ENCODE peak calls at places on chromosomes 12 and 14, in four cellular contexts. Q is ovary, O is body of pancreas, N is hepatocyte. D is an unnamed sample.

GRCh38 chr12:68028647-68029046 is 39.4 kb downstream of the IFNG-AS1 start:
- DNase-seq in Q (no peak), O (no peak), N (no peak), D (no peak)

GRCh38 chr12:64538146-64538545 is 72.1 kb upstream of the RASSF3 start:
- DNase-seq in Q (no peak), O (no peak), N (no peak), D (no peak)

GRCh38 chr14:90758959-90759358 is 57.3 kb downstream of the TTC7B start:
- DNase-seq in Q (peak; percentile 41), O (peak; percentile 30), N (no peak), D (no peak)

GRCh38 chr12:12592930-12593329 is 18.7 kb upstream of the CREBL2 start:
- DNase-seq in Q (no peak), O (no peak), N (peak; percentile 39), D (no peak)

GRCh38 chr12:90974286-90974685 is 19.3 kb upstream of the CCER1 start:
- DNase-seq in Q (no peak), O (no peak), N (no peak), D (no peak)

GRCh38 chr12:121170581-121171260 is 38.0 kb downstream of the P2RX7 start:
- DNase-seq in Q (no peak), O (no peak), N (no peak), D (no peak)

GRCh38 chr12:94650143-94651056 is at the start of gene TMCC3:
- DNase-seq in Q (peak; percentile 55), O (peak; percentile 26), N (peak; percentile 77), D (peak; percentile 13)

GRCh38 chr12:130083002-130083401 is 79.3 kb upstream of the FZD10 start:
- DNase-seq in Q (no peak), O (no peak), N (no peak), D (no peak)

GRCh38 chr12:126139355-126139754 is 1074.1 kb downstream of the AACS start:
- DNase-seq in Q (no peak), O (no peak), N (no peak), D (peak; percentile 5)

GRCh38 chr14:51335521-51335920 is 95.5 kb downstream of the TMX1 start:
- DNase-seq in Q (peak; percentile 66), O (no peak), N (no peak), D (no peak)

GRCh38 chr12:14961466-14962155 is at the start of gene ARHGDIB:
- DNase-seq in Q (no peak), O (peak; percentile 33), N (no peak), D (no peak)

GRCh38 chr12:69067713-69068112 is 134.7 kb upstream of the CPM start:
- DNase-seq in Q (no peak), O (no peak), N (no peak), D (no peak)

GRCh38 chr12:110937104-110937641 is 16.8 kb upstream of the MYL2 start:
- DNase-seq in Q (no peak), O (peak; percentile 63), N (peak; percentile 72), D (peak; percentile 89)

GRCh38 chr14:86035882-86036281 is 505.9 kb downstream of the FLRT2 start:
- DNase-seq in Q (no peak), O (peak; percentile 20), N (peak; percentile 30), D (no peak)

GRCh38 chr14:104856869-104857860 is 7.9 kb upstream of the CEP170B start:
- DNase-seq in Q (no peak), O (no peak), N (no peak), D (no peak)

GRCh38 chr14:25178255-25178654 is 128.3 kb upstream of the STXBP6 start:
- DNase-seq in Q (no peak), O (no peak), N (no peak), D (no peak)

GRCh38 chr14:100567009-100567876 is 20.0 kb downstream of the BEGAIN start:
- DNase-seq in Q (peak; percentile 48), O (peak; percentile 52), N (no peak), D (no peak)

GRCh38 chr12:16763901-16764300 is 157.9 kb upstream of the LMO3 start:
- DNase-seq in Q (no peak), O (no peak), N (no peak), D (no peak)

GRCh38 chr14:68654471-68654941 is 138.4 kb downstream of the ZFP36L1 start:
- DNase-seq in Q (peak; percentile 80), O (no peak), N (no peak), D (no peak)

GRCh38 chr12:11581179-11581755 is 68.2 kb upstream of the ETV6 start:
- DNase-seq in Q (peak; percentile 61), O (peak; percentile 71), N (peak; percentile 84), D (peak; percentile 90)

GRCh38 chr14:75981426-75981825 is 369 bp downstream of the TGFB3 start:
- DNase-seq in Q (no peak), O (peak; percentile 33), N (peak; percentile 27), D (no peak)

GRCh38 chr14:75982724-75983358 is 1.0 kb upstream of the TGFB3 start:
- DNase-seq in Q (peak; percentile 72), O (peak; percentile 83), N (no peak), D (no peak)

GRCh38 chr14:75979641-75980422 is 2.0 kb downstream of the TGFB3 start:
- DNase-seq in Q (peak; percentile 23), O (peak; percentile 16), N (no peak), D (no peak)

GRCh38 chr14:75980856-75981255 is 939 bp downstream of the TGFB3 start:
- DNase-seq in Q (peak; percentile 40), O (peak; percentile 52), N (no peak), D (no peak)

DNA sequence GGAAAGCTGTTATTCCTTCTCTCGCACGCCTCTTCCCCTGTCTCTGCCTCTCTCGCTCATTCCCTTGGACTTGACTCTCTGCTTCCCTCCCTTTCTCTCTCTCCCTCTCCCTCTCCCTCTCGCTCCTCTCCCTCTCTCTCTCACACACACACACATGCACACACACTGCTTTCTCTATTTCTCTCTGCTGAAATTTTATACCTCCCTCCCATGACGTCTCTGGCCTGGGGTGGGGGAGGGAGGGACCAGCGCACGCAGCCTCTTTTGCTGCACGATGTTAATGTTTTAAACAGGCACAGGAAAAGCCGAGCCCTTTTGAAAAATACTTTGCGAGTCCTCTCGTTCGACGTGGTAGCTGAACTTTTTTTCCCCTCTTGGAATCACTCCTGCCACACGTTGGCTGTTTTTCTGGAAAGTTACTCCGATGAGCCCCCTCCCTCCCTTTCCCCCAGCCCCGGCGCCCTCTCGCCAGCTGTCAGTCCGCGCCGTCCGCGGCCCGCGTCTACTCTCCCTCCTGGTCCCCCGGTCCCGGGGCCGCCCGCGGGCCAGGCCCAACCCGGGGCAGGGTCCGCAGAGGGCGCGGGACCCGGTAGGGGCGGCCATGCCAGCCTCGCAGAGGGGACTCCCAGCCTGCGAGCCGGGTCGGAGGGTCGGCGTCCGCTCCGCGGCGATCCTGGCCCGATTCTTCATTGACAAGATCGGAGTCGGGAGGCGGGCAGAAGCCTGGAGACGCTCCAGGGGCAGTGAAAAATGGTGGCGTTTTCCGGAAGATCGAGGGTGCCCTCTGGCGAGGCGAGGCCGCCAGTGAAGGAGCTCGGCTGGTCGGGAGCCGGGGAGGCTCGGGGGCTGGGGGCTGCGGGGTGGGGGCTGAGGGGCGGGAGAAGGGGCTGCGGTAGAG is at the start of gene TGFB3:
- DNase-seq in Q (peak; percentile 85), O (peak; percentile 87), N (peak; percentile 90), D (no peak)
- H3K4me1 ChIP-seq in Q (peaks cover 12% of the 10 kb centered on the region), O (peaks cover 81% of the 10 kb centered on the region), N (peaks cover 27% of the 10 kb centered on the region), D (peaks cover 8% of the 10 kb centered on the region)

DNA sequence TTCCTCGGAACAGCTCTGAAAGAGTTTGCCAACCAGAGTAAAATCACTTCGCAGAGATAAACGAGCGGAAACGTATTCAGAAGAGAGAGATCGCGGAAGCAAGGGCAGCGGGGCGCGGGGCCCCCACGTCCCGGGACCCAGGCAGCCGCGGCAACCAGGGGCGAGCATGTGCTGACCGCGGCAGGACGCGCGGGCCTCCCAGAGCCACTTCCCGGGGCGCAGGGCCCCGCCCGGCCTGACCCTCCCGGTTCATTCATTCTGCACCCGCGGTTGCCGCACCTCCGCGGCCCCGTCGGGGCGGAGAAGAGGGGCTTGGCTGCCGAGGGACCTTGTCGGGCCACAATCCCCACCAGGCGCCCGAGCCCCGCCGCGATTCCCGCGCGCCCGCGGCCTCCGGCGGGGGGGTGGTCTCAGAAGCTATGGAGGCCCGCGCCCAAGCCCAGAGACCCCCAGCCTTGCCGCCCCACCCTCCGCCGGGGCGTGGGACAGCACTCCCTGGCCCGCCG is 583 bp downstream of the UBE2N start:
- DNase-seq in Q (no peak), O (peak; percentile 38), N (peak; percentile 66), D (no peak)
- H3K4me1 ChIP-seq in Q (peaks cover 6% of the 10 kb centered on the region), O (peaks cover 16% of the 10 kb centered on the region), N (peaks cover 19% of the 10 kb centered on the region), D (peaks cover 2% of the 10 kb centered on the region)

GRCh38 chr14:95537298-95538089 is 2.6 kb downstream of the GLRX5 start:
- DNase-seq in Q (no peak), O (no peak), N (no peak), D (no peak)
- H3K4me1 ChIP-seq in Q (peaks cover 17% of the 10 kb centered on the region), O (peaks cover 61% of the 10 kb centered on the region), N (peaks cover 35% of the 10 kb centered on the region), D (no peaks in the 10 kb centered on the region)

GRCh38 chr12:20487519-20487918 is 119.2 kb downstream of the PDE3A start:
- DNase-seq in Q (no peak), O (no peak), N (no peak), D (no peak)
- H3K4me1 ChIP-seq in Q (peaks cover 3% of the 10 kb centered on the region), O (no peaks in the 10 kb centered on the region), N (no peaks in the 10 kb centered on the region), D (no peaks in the 10 kb centered on the region)

GRCh38 chr14:19828314-19828713 is 24.7 kb downstream of the OR4N2 start:
- DNase-seq in Q (no peak), O (no peak), N (no peak), D (no peak)
- H3K4me1 ChIP-seq in Q (no peaks in the 10 kb centered on the region), O (no peaks in the 10 kb centered on the region), N (no peaks in the 10 kb centered on the region), D (no peaks in the 10 kb centered on the region)

D was measured in NT2/D1.